ENCODE peak calls at places on chromosome 12, in five cellular contexts. One of them, this sample, is unnamed.

GRCh38 chr12:4786795-4787194 is 66.6 kb downstream of the GALNT8 start:
- DNase-seq in heart right ventricle: no peak
- DNase-seq in body of pancreas: no peak
- DNase-seq in A549: no peak
- DNase-seq in testis: no peak
- DNase-seq in this sample: no peak

GRCh38 chr12:51393676-51394545 is 2.7 kb upstream of the GALNT6 start:
- DNase-seq in heart right ventricle: peak
- DNase-seq in body of pancreas: peak
- DNase-seq in A549: no peak
- DNase-seq in testis: peak
- DNase-seq in this sample: peak

GRCh38 chr12:11568762-11569478 is 80.6 kb upstream of the ETV6 start:
- DNase-seq in heart right ventricle: no peak
- DNase-seq in body of pancreas: no peak
- DNase-seq in A549: no peak
- DNase-seq in testis: no peak
- DNase-seq in this sample: no peak

GRCh38 chr12:95083938-95084337 is 10.5 kb upstream of the NR2C1 start:
- DNase-seq in heart right ventricle: no peak
- DNase-seq in body of pancreas: peak
- DNase-seq in A549: peak
- DNase-seq in testis: peak
- DNase-seq in this sample: peak

GRCh38 chr12:20505056-20505455 is 136.7 kb downstream of the PDE3A start:
- DNase-seq in heart right ventricle: no peak
- DNase-seq in body of pancreas: no peak
- DNase-seq in A549: no peak
- DNase-seq in testis: no peak
- DNase-seq in this sample: no peak

GRCh38 chr12:108565976-108566375 is 3.6 kb downstream of the ISCU start:
- DNase-seq in heart right ventricle: peak
- DNase-seq in body of pancreas: peak
- DNase-seq in A549: peak
- DNase-seq in testis: peak
- DNase-seq in this sample: no peak

GRCh38 chr12:47139010-47139681 is 59.4 kb upstream of the AMIGO2 start:
- DNase-seq in heart right ventricle: no peak
- DNase-seq in body of pancreas: no peak
- DNase-seq in A549: no peak
- DNase-seq in testis: no peak
- DNase-seq in this sample: no peak

GRCh38 chr12:70796989-70797388 is 123.5 kb downstream of the PTPRR start:
- DNase-seq in heart right ventricle: no peak
- DNase-seq in body of pancreas: no peak
- DNase-seq in A549: no peak
- DNase-seq in testis: no peak
- DNase-seq in this sample: no peak

GRCh38 chr12:121107681-121108080 is 25.0 kb upstream of the P2RX7 start:
- DNase-seq in heart right ventricle: no peak
- DNase-seq in body of pancreas: no peak
- DNase-seq in A549: no peak
- DNase-seq in testis: no peak
- DNase-seq in this sample: no peak

GRCh38 chr12:46386360-46386867 is 13.8 kb upstream of the SLC38A2 start:
- DNase-seq in heart right ventricle: no peak
- DNase-seq in body of pancreas: no peak
- DNase-seq in A549: peak
- DNase-seq in testis: no peak
- DNase-seq in this sample: peak

GRCh38 chr12:49832836-49833421 is 4.7 kb upstream of the NCKAP5L start:
- DNase-seq in heart right ventricle: no peak
- DNase-seq in body of pancreas: no peak
- DNase-seq in A549: no peak
- DNase-seq in testis: no peak
- DNase-seq in this sample: no peak

DNA sequence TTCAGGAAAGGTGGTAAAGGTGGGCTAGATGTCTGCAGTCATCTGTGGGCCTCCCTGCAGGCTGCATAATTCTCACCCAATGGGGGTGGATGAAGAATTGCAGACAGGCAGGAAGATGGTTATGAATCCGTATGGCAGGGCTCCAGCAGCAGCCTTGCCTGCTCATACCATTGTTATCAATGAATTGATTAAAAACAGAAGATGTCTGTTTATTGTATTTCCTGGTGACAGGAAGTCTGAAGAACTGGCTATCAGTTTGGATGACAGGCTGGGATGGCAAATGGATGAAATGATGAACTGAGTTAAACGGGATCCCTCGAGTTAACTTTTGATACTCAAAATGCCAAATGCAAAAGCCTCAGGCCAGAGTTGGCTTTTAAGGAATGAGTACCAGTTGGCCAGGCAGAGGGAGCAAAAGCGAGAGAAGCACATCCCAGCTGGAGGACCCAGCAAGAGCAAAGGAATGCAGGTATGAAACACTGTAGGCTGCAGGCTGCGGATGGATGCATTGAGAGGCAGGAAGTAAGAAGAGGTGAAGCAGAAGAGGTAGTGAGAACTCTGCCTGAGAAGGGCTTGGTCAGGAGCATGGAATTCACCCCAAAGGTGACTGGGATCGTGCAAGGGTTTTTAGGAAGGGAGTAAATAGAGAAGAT is 550.0 kb upstream of the TBX3 start:
- DNase-seq in heart right ventricle: no peak
- DNase-seq in body of pancreas: no peak
- DNase-seq in A549: no peak
- DNase-seq in testis: no peak
- DNase-seq in this sample: no peak
- H3K4me3 ChIP-seq in heart right ventricle: no peak
- H3K4me3 ChIP-seq in body of pancreas: no peak
- H3K4me3 ChIP-seq in A549: no peak
- H3K4me3 ChIP-seq in testis: no peak
- H3K4me3 ChIP-seq in this sample: no peak

GRCh38 chr12:92506891-92507290 is 195.9 kb upstream of the PLEKHG7 start:
- DNase-seq in heart right ventricle: no peak
- DNase-seq in body of pancreas: no peak
- DNase-seq in A549: no peak
- DNase-seq in testis: no peak
- DNase-seq in this sample: no peak

GRCh38 chr12:92505373-92506340 is 197.1 kb upstream of the PLEKHG7 start:
- DNase-seq in heart right ventricle: peak
- DNase-seq in body of pancreas: peak
- DNase-seq in A549: no peak
- DNase-seq in testis: peak
- DNase-seq in this sample: no peak

GRCh38 chr12:92509156-92509758 is 193.5 kb upstream of the PLEKHG7 start:
- DNase-seq in heart right ventricle: no peak
- DNase-seq in body of pancreas: no peak
- DNase-seq in A549: no peak
- DNase-seq in testis: no peak
- DNase-seq in this sample: no peak

GRCh38 chr12:92503977-92504966 is 198.5 kb upstream of the PLEKHG7 start:
- DNase-seq in heart right ventricle: no peak
- DNase-seq in body of pancreas: peak
- DNase-seq in A549: no peak
- DNase-seq in testis: no peak
- DNase-seq in this sample: no peak

GRCh38 chr12:92506460-92506859 is 196.3 kb upstream of the PLEKHG7 start:
- DNase-seq in heart right ventricle: no peak
- DNase-seq in body of pancreas: peak
- DNase-seq in A549: no peak
- DNase-seq in testis: no peak
- DNase-seq in this sample: no peak
- H3K27ac ChIP-seq in heart right ventricle: peak
- H3K27ac ChIP-seq in body of pancreas: peak
- H3K27ac ChIP-seq in A549: no peak
- H3K27ac ChIP-seq in testis: no peak
- H3K27ac ChIP-seq in this sample: no peak

GRCh38 chr12:43337571-43338497 is 214.2 kb downstream of the ADAMTS20 start:
- DNase-seq in heart right ventricle: no peak
- DNase-seq in body of pancreas: no peak
- DNase-seq in A549: no peak
- DNase-seq in testis: no peak
- DNase-seq in this sample: no peak

GRCh38 chr12:43338848-43339526 is 213.0 kb downstream of the ADAMTS20 start:
- DNase-seq in heart right ventricle: peak
- DNase-seq in body of pancreas: peak
- DNase-seq in A549: peak
- DNase-seq in testis: no peak
- DNase-seq in this sample: no peak

GRCh38 chr12:43332977-43333649 is 218.9 kb downstream of the ADAMTS20 start:
- DNase-seq in heart right ventricle: no peak
- DNase-seq in body of pancreas: no peak
- DNase-seq in A549: no peak
- DNase-seq in testis: no peak
- DNase-seq in this sample: no peak

GRCh38 chr12:43333650-43334043 is 218.4 kb downstream of the ADAMTS20 start:
- DNase-seq in heart right ventricle: no peak
- DNase-seq in body of pancreas: no peak
- DNase-seq in A549: no peak
- DNase-seq in testis: no peak
- DNase-seq in this sample: no peak

GRCh38 chr12:43336962-43337555 is 214.9 kb downstream of the ADAMTS20 start:
- DNase-seq in heart right ventricle: no peak
- DNase-seq in body of pancreas: no peak
- DNase-seq in A549: peak
- DNase-seq in testis: no peak
- DNase-seq in this sample: no peak
- TF ChIP-seq CTCF in heart right ventricle: peak
- TF ChIP-seq CTCF in body of pancreas: peak
- TF ChIP-seq CTCF in A549: peak
- TF ChIP-seq CTCF in testis: no peak
- TF ChIP-seq CTCF in this sample: peak

GRCh38 chr12:122984612-122985358 is 4.3 kb downstream of the ARL6IP4 start:
- DNase-seq in heart right ventricle: no peak
- DNase-seq in body of pancreas: peak
- DNase-seq in A549: no peak
- DNase-seq in testis: peak
- DNase-seq in this sample: no peak
- H3K4me3 ChIP-seq in heart right ventricle: peak
- H3K4me3 ChIP-seq in body of pancreas: no peak
- H3K4me3 ChIP-seq in A549: no peak
- H3K4me3 ChIP-seq in testis: no peak
- H3K4me3 ChIP-seq in this sample: no peak

GRCh38 chr12:110403146-110403974 is at the start of gene ANAPC7:
- DNase-seq in heart right ventricle: peak
- DNase-seq in body of pancreas: peak
- DNase-seq in A549: peak
- DNase-seq in testis: peak
- DNase-seq in this sample: peak

DNA sequence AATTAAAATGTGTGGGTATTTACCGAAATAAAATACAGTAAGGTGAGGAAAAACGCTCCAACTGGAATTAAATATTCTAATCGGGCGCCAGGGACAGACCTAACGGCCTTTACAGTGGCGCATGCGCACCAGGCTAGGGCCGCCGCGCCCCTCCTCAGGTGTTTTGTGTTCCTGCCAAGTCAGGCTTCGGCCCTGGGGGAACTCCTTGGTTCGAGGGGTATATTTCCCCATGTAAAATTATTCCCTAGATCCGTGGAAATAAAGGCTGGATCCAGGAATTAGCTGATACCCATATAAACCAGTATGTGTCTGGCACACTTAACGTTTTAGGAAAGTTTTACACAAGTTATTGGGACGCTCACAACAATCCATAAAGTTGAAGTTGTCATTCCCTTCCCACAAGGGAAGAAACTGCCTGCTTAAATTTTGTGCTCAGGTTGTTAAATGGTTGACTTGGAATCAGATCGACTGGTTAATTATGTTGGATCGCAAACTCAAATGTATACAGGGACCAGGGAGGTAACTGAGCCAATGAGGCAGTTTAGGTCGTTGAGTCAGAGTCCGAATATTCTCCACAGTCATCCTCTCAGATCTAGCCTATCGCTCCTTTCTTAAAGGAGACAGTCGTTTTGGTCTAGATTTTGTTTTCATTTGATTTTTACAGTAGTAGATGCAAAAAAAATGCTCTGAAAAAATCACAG is 617 bp upstream of the ANAPC7 start:
- DNase-seq in heart right ventricle: peak
- DNase-seq in body of pancreas: peak
- DNase-seq in A549: peak
- DNase-seq in testis: peak
- DNase-seq in this sample: no peak
- H3K27ac ChIP-seq in heart right ventricle: peak
- H3K27ac ChIP-seq in body of pancreas: peak
- H3K27ac ChIP-seq in A549: peak
- H3K27ac ChIP-seq in testis: peak
- H3K27ac ChIP-seq in this sample: peak